ENCODE peak calls at places on chromosomes 4 and X, in nine cellular contexts. G, X, P, E, Y, W, I, J and F are unnamed samples.

GRCh38 chr4:2866891-2867290 is 23.2 kb downstream of the ADD1 start:
- DNase-seq in G (no peak), X (no peak), P (no peak), E (no peak), Y (no peak), W (no peak), I (no peak), J (no peak), F (no peak)

GRCh38 chr4:108255203-108255747 is 86.5 kb upstream of the LEF1 start:
- DNase-seq in G (no peak), X (no peak), P (no peak), E (no peak), Y (no peak), W (no peak), I (no peak), J (no peak), F (no peak)

GRCh38 chr4:71389149-71389840 is 50.5 kb downstream of the SLC4A4 start:
- DNase-seq in G (peak), X (no peak), P (no peak), E (peak), Y (no peak), W (peak), I (no peak), J (no peak), F (no peak)

GRCh38 chr4:99061048-99061447 is 27.5 kb downstream of the ADH5 start:
- DNase-seq in G (no peak), X (no peak), P (no peak), E (no peak), Y (no peak), W (no peak), I (no peak), J (no peak), F (no peak)

GRCh38 chr4:4506961-4507360 is 34.9 kb downstream of the STX18 start:
- DNase-seq in G (no peak), X (no peak), P (no peak), E (peak), Y (no peak), W (no peak), I (no peak), J (peak), F (no peak)

GRCh38 chr4:2006367-2006766 is 2.4 kb downstream of the NELFA start:
- DNase-seq in G (no peak), X (no peak), P (peak), E (no peak), Y (no peak), W (no peak), I (no peak), J (no peak), F (no peak)

GRCh38 chrX:20477219-20477618 is 210.5 kb upstream of the RPS6KA3 start:
- DNase-seq in G (no peak), X (no peak), P (no peak), E (no peak), Y (no peak), W (no peak), I (no peak), J (no peak), F (no peak)

GRCh38 chrX:17706676-17707075 is 30.6 kb upstream of the SCML1 start:
- DNase-seq in G (no peak), X (no peak), P (no peak), E (peak), Y (no peak), W (peak), I (no peak), J (no peak), F (no peak)

GRCh38 chr4:73248416-73248815 is 10.2 kb downstream of the ANKRD17 start:
- DNase-seq in G (no peak), X (no peak), P (no peak), E (no peak), Y (no peak), W (no peak), I (no peak), J (no peak), F (no peak)

GRCh38 chrX:152600853-152601635 is 36.7 kb upstream of the GABRQ start:
- DNase-seq in G (no peak), X (no peak), P (no peak), E (no peak), Y (no peak), W (no peak), I (no peak), J (no peak), F (no peak)

GRCh38 chr4:158624889-158625478 is 46.7 kb downstream of the C4orf46 start:
- DNase-seq in G (peak), X (peak), P (no peak), E (peak), Y (no peak), W (peak), I (no peak), J (no peak), F (peak)

GRCh38 chrX:138756234-138756633 is 44.7 kb upstream of the FGF13 start:
- DNase-seq in G (peak), X (no peak), P (no peak), E (peak), Y (no peak), W (peak), I (no peak), J (peak), F (no peak)

GRCh38 chr4:126750723-126751122 is 882.0 kb upstream of the INTU start:
- DNase-seq in G (no peak), X (no peak), P (no peak), E (no peak), Y (no peak), W (no peak), I (no peak), J (no peak), F (no peak)

GRCh38 chr4:13701937-13702446 is 74.5 kb upstream of the BOD1L1 start:
- DNase-seq in G (no peak), X (no peak), P (no peak), E (peak), Y (no peak), W (peak), I (no peak), J (no peak), F (no peak)

GRCh38 chr4:104205116-104205515 is 289.6 kb downstream of the CXXC4 start:
- DNase-seq in G (no peak), X (no peak), P (no peak), E (no peak), Y (no peak), W (no peak), I (no peak), J (no peak), F (no peak)

GRCh38 chrX:107324493-107325310 is 118.3 kb downstream of the DNAAF6 start:
- DNase-seq in G (peak), X (peak), P (peak), E (peak), Y (no peak), W (peak), I (no peak), J (peak), F (no peak)

GRCh38 chr4:30776921-30777415 is 56.8 kb downstream of the PCDH7 start:
- DNase-seq in G (no peak), X (no peak), P (no peak), E (no peak), Y (no peak), W (no peak), I (no peak), J (no peak), F (no peak)

GRCh38 chr4:109506890-109507289 is 53.2 kb upstream of the MCUB start:
- DNase-seq in G (no peak), X (no peak), P (no peak), E (no peak), Y (no peak), W (no peak), I (no peak), J (no peak), F (no peak)

GRCh38 chrX:63656871-63657580 is 128.0 kb downstream of the ARHGEF9 start:
- DNase-seq in G (no peak), X (no peak), P (no peak), E (peak), Y (no peak), W (peak), I (no peak), J (no peak), F (no peak)

GRCh38 chrX:68936186-68936585 is 107.4 kb downstream of the EFNB1 start:
- DNase-seq in G (no peak), X (no peak), P (no peak), E (no peak), Y (peak), W (no peak), I (no peak), J (no peak), F (no peak)

GRCh38 chr4:117284736-117285135 is 199.4 kb upstream of the TRAM1L1 start:
- DNase-seq in G (no peak), X (no peak), P (no peak), E (no peak), Y (no peak), W (no peak), I (no peak), J (no peak), F (no peak)

DNA sequence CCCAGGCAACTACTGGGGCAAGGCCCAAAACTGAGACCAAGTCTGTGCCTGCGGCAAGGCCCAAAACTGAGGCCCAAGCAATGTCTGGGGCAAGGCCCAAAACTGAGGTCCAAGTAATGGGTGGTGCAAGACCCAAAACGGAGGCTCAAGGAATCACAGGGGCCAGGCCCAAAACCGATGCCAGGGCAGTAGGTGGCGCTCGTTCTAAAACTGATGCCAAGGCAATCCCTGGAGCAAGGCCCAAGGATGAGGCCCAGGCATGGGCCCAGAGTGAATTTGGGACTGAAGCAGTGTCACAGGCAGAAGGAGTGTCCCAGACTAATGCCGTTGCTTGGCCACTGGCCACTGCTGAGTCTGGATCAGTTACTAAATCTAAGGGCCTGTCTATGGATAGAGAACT is 2.7 kb downstream of the GPRASP2 start:
- DNase-seq in G (no peak), X (no peak), P (no peak), E (no peak), Y (no peak), W (no peak), I (no peak), J (no peak), F (no peak)
- TF ChIP-seq CTCF in G (no peak), X (no peak), P (no peak), E (no peak), Y (no peak), W (no peak), I (no peak), J (no peak), F (peak)

GRCh38 chr4:189787216-189788031 is 153.2 kb upstream of the FRG1 start:
- DNase-seq in G (no peak), X (no peak), P (no peak), E (no peak), Y (no peak), W (peak), I (no peak), J (no peak), F (no peak)
- H3K4me3 ChIP-seq in G (no peak), X (no peak), P (no peak), E (no peak), Y (no peak), W (no peak), I (no peak), J (no peak), F (no peak)

DNA sequence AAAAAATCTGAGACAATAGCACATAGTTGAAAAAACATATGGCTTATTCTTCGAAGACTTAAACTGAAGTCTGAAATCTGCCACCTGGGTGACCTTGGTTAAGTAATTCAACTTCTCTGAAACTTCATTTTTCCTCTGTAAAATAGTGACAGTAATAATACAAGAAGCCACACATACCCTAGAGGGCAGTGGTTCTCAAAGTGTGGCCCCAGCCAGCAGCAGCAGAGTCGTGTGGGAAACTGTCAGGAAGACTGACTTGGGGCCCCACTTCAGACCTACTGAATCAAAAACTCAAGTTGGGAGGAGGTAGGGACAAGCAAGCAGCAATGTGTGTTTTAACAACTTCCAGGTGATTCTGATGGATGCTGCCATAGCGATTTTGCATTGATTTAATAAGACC is 249.9 kb downstream of the HNRNPD start:
- DNase-seq in G (no peak), X (peak), P (no peak), E (no peak), Y (no peak), W (no peak), I (no peak), J (no peak), F (no peak)
- TF ChIP-seq CTCF in G (no peak), X (peak), P (no peak), E (no peak), Y (no peak), W (no peak), I (no peak), J (no peak), F (no peak)

GRCh38 chr4:83281326-83281725 is 3.3 kb downstream of the COQ2 start:
- DNase-seq in G (no peak), X (peak), P (no peak), E (no peak), Y (no peak), W (no peak), I (no peak), J (no peak), F (no peak)
- H3K4me3 ChIP-seq in G (no peak), X (peak), P (no peak), E (no peak), Y (no peak), W (no peak), I (no peak), J (no peak), F (no peak)

GRCh38 chrX:2703991-2704369 is 12.9 kb downstream of the CD99 start:
- DNase-seq in G (peak), X (no peak), P (no peak), E (peak), Y (no peak), W (no peak), I (no peak), J (no peak), F (no peak)
- TF ChIP-seq CTCF in G (peak), X (no peak), P (peak), E (peak), Y (no peak), W (peak), I (peak), J (no peak), F (no peak)